ENCODE peak calls at places on chromosomes 6 and 20, in ten cellular contexts. K, F, I, O, Z, B, L, C, A and Q are unnamed samples. For H3K36me3, the result is how much of the 10 kb centered on the place peaks cover.

GRCh38 chr20:9838035-9838377 is 870 bp downstream of the PAK5 start:
- DNase-seq in K (no peak), F (no peak), I (no peak), O (no peak), Z (no peak), B (no peak), L (no peak), C (no peak), A (no peak), Q (no peak)

GRCh38 chr6:166488081-166488685 is 98.3 kb downstream of the RAMACL start:
- DNase-seq in K (no peak), F (peak), I (peak), O (peak), Z (no peak), B (no peak), L (peak), C (peak), A (peak), Q (no peak)

GRCh38 chr6:71289802-71290175 is 1.2 kb downstream of the OGFRL1 start:
- DNase-seq in K (no peak), F (no peak), I (no peak), O (no peak), Z (no peak), B (no peak), L (no peak), C (no peak), A (no peak), Q (no peak)

GRCh38 chr6:1082040-1082935 is 229.6 kb upstream of the FOXQ1 start:
- DNase-seq in K (peak), F (peak), I (no peak), O (no peak), Z (no peak), B (no peak), L (no peak), C (no peak), A (no peak), Q (no peak)

GRCh38 chr6:85403331-85404015 is 46.4 kb upstream of the NT5E start:
- DNase-seq in K (peak), F (no peak), I (no peak), O (no peak), Z (no peak), B (no peak), L (no peak), C (no peak), A (no peak), Q (no peak)

GRCh38 chr6:36204068-36204753 is 7.7 kb downstream of the BRPF3 start:
- DNase-seq in K (no peak), F (peak), I (no peak), O (no peak), Z (no peak), B (no peak), L (no peak), C (no peak), A (peak), Q (no peak)

GRCh38 chr20:64039293-64040160 is 3.5 kb downstream of the C20orf204 start:
- DNase-seq in K (no peak), F (no peak), I (no peak), O (no peak), Z (no peak), B (no peak), L (no peak), C (no peak), A (no peak), Q (no peak)

GRCh38 chr20:2038161-2038560 is 44.3 kb upstream of the PDYN start:
- DNase-seq in K (no peak), F (no peak), I (no peak), O (no peak), Z (peak), B (no peak), L (no peak), C (no peak), A (no peak), Q (no peak)

GRCh38 chr6:30022189-30022588 is 38.9 kb upstream of the POLR1H start:
- DNase-seq in K (no peak), F (no peak), I (no peak), O (no peak), Z (no peak), B (no peak), L (no peak), C (no peak), A (no peak), Q (no peak)

GRCh38 chr20:51985013-51985415 is 182.7 kb upstream of the SALL4 start:
- DNase-seq in K (peak), F (peak), I (no peak), O (no peak), Z (no peak), B (peak), L (no peak), C (no peak), A (no peak), Q (no peak)

GRCh38 chr6:70956451-70957283 is at the start of gene B3GAT2:
- DNase-seq in K (no peak), F (no peak), I (no peak), O (peak), Z (peak), B (no peak), L (peak), C (peak), A (no peak), Q (no peak)

GRCh38 chr6:17429381-17430061 is 36.1 kb downstream of the CAP2 start:
- DNase-seq in K (no peak), F (peak), I (no peak), O (no peak), Z (no peak), B (no peak), L (no peak), C (no peak), A (no peak), Q (no peak)

GRCh38 chr6:166305562-166306117 is 2.6 kb downstream of the PRR18 start:
- DNase-seq in K (no peak), F (peak), I (no peak), O (no peak), Z (no peak), B (no peak), L (no peak), C (no peak), A (no peak), Q (no peak)

GRCh38 chr6:169643521-169643920 is 58.3 kb downstream of the WDR27 start:
- DNase-seq in K (no peak), F (no peak), I (no peak), O (no peak), Z (no peak), B (no peak), L (no peak), C (no peak), A (no peak), Q (no peak)

GRCh38 chr6:113873043-113873667 is 16.0 kb downstream of the MARCKS start:
- DNase-seq in K (no peak), F (peak), I (peak), O (peak), Z (no peak), B (no peak), L (peak), C (peak), A (no peak), Q (no peak)

GRCh38 chr20:62364911-62365736 is 2.0 kb downstream of the LAMA5 start:
- DNase-seq in K (no peak), F (no peak), I (peak), O (peak), Z (no peak), B (no peak), L (peak), C (peak), A (no peak), Q (no peak)

GRCh38 chr6:168735268-168735949 is 294.4 kb downstream of the SMOC2 start:
- DNase-seq in K (no peak), F (no peak), I (no peak), O (no peak), Z (peak), B (no peak), L (no peak), C (no peak), A (no peak), Q (no peak)

GRCh38 chr6:148342146-148343027 is at the start of gene SASH1:
- DNase-seq in K (peak), F (peak), I (peak), O (peak), Z (peak), B (peak), L (peak), C (peak), A (no peak), Q (peak)

GRCh38 chr6:28490191-28490890 is 25.3 kb downstream of the GPX6 start:
- DNase-seq in K (no peak), F (no peak), I (no peak), O (no peak), Z (no peak), B (no peak), L (no peak), C (no peak), A (no peak), Q (no peak)

GRCh38 chr20:61162506-61162905 is 89.6 kb upstream of the CDH4 start:
- DNase-seq in K (no peak), F (no peak), I (no peak), O (no peak), Z (no peak), B (no peak), L (no peak), C (no peak), A (no peak), Q (no peak)

GRCh38 chr6:153001767-153002612 is 519 bp downstream of the MTRF1L start:
- DNase-seq in K (no peak), F (peak), I (no peak), O (no peak), Z (peak), B (no peak), L (no peak), C (no peak), A (no peak), Q (no peak)

GRCh38 chr6:112370946-112371345 is 23.8 kb downstream of the RFPL4B start:
- DNase-seq in K (no peak), F (no peak), I (no peak), O (no peak), Z (no peak), B (no peak), L (no peak), C (no peak), A (no peak), Q (no peak)

GRCh38 chr6:39808934-39809333 is 16.8 kb downstream of the DAAM2 start:
- DNase-seq in K (no peak), F (no peak), I (no peak), O (no peak), Z (no peak), B (no peak), L (no peak), C (no peak), A (no peak), Q (no peak)

GRCh38 chr6:32092760-32093497 is 16.2 kb downstream of the TNXB start:
- DNase-seq in K (no peak), F (no peak), I (no peak), O (no peak), Z (no peak), B (no peak), L (no peak), C (no peak), A (no peak), Q (no peak)

GRCh38 chr20:19594896-19595295 is 163.2 kb upstream of the RIN2 start:
- DNase-seq in K (no peak), F (no peak), I (no peak), O (no peak), Z (no peak), B (no peak), L (no peak), C (no peak), A (no peak), Q (no peak)

GRCh38 chr6:31740397-31741223 is 805 bp downstream of the MSH5 start:
- DNase-seq in K (no peak), F (peak), I (peak), O (no peak), Z (no peak), B (no peak), L (peak), C (no peak), A (no peak), Q (no peak)

GRCh38 chr6:56851104-56851503 is 103.8 kb upstream of the BEND6 start:
- DNase-seq in K (no peak), F (no peak), I (no peak), O (no peak), Z (no peak), B (no peak), L (no peak), C (no peak), A (no peak), Q (no peak)

GRCh38 chr6:40714576-40715500 is 127.7 kb upstream of the LRFN2 start:
- DNase-seq in K (peak), F (peak), I (no peak), O (no peak), Z (no peak), B (no peak), L (no peak), C (no peak), A (no peak), Q (no peak)

GRCh38 chr20:49727473-49727872 is 13.8 kb upstream of the B4GALT5 start:
- DNase-seq in K (no peak), F (no peak), I (no peak), O (no peak), Z (no peak), B (no peak), L (no peak), C (no peak), A (no peak), Q (no peak)

GRCh38 chr20:6299451-6299850 is 176.6 kb upstream of the FERMT1 start:
- DNase-seq in K (peak), F (no peak), I (peak), O (no peak), Z (no peak), B (no peak), L (no peak), C (no peak), A (no peak), Q (no peak)

GRCh38 chr20:2244523-2244922 is 51.3 kb upstream of the TGM3 start:
- DNase-seq in K (no peak), F (no peak), I (no peak), O (no peak), Z (no peak), B (no peak), L (no peak), C (no peak), A (no peak), Q (no peak)

GRCh38 chr6:16109659-16110300 is 19.1 kb upstream of the MYLIP start:
- DNase-seq in K (no peak), F (no peak), I (no peak), O (no peak), Z (no peak), B (no peak), L (no peak), C (no peak), A (no peak), Q (no peak)

GRCh38 chr6:6861346-6861745 is 246.4 kb upstream of the RREB1 start:
- DNase-seq in K (no peak), F (peak), I (no peak), O (no peak), Z (no peak), B (no peak), L (no peak), C (no peak), A (no peak), Q (no peak)

GRCh38 chr6:56819604-56820003 is 135.3 kb upstream of the BEND6 start:
- DNase-seq in K (no peak), F (no peak), I (no peak), O (no peak), Z (no peak), B (no peak), L (no peak), C (no peak), A (no peak), Q (no peak)

GRCh38 chr20:41978246-41978790 is 360.1 kb upstream of the CHD6 start:
- DNase-seq in K (no peak), F (no peak), I (no peak), O (no peak), Z (no peak), B (no peak), L (no peak), C (no peak), A (no peak), Q (no peak)

GRCh38 chr6:135850882-135851281 is 619 bp upstream of the PDE7B start:
- DNase-seq in K (no peak), F (no peak), I (no peak), O (no peak), Z (no peak), B (no peak), L (no peak), C (no peak), A (no peak), Q (no peak)

GRCh38 chr6:135853227-135853626 is 1.7 kb downstream of the PDE7B start:
- DNase-seq in K (no peak), F (peak), I (no peak), O (no peak), Z (no peak), B (no peak), L (no peak), C (no peak), A (peak), Q (no peak)

GRCh38 chr6:135853986-135854385 is 2.5 kb downstream of the PDE7B start:
- DNase-seq in K (no peak), F (no peak), I (no peak), O (no peak), Z (no peak), B (no peak), L (no peak), C (no peak), A (no peak), Q (no peak)

GRCh38 chr6:135852775-135853174 is 1.3 kb downstream of the PDE7B start:
- DNase-seq in K (no peak), F (no peak), I (no peak), O (no peak), Z (no peak), B (no peak), L (no peak), C (no peak), A (no peak), Q (no peak)

GRCh38 chr6:135851442-135852271 is at the start of gene PDE7B:
- DNase-seq in K (peak), F (peak), I (peak), O (peak), Z (peak), B (no peak), L (peak), C (peak), A (peak), Q (no peak)
- H3K27ac ChIP-seq in K (no peak), F (peak), I (peak), O (peak), Z (no peak), B (no peak), L (peak), C (peak), A (peak), Q (no peak)

GRCh38 chr6:140175486-140175885 is 801.0 kb upstream of the CITED2 start:
- DNase-seq in K (peak), F (no peak), I (no peak), O (no peak), Z (no peak), B (no peak), L (no peak), C (no peak), A (no peak), Q (no peak)

GRCh38 chr6:140182819-140183218 is 808.4 kb upstream of the CITED2 start:
- DNase-seq in K (no peak), F (no peak), I (no peak), O (no peak), Z (no peak), B (no peak), L (no peak), C (no peak), A (no peak), Q (no peak)

GRCh38 chr6:140178550-140179334 is 804.3 kb upstream of the CITED2 start:
- DNase-seq in K (peak), F (no peak), I (no peak), O (no peak), Z (no peak), B (no peak), L (no peak), C (no peak), A (no peak), Q (no peak)

GRCh38 chr6:140183881-140184280 is 809.4 kb upstream of the CITED2 start:
- DNase-seq in K (no peak), F (no peak), I (no peak), O (no peak), Z (no peak), B (no peak), L (no peak), C (no peak), A (no peak), Q (no peak)

DNA sequence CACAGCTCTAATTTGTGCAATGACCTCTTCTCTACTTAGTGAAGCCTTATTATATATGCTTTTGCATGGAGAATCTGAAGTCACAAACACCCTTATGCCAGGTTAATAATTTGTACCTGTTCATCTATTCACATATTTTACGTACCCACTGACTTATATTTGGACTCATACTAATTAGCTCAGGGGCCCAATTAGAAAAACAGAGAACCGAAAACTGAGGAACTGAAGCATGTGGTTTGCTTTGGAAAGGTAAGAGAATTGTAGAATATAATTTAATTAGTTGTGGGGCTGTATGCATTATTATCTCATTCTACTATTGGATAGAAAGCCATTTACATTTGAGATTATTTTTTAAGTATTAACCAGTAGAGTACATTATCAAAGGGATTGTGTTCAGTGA is 805.9 kb upstream of the CITED2 start:
- DNase-seq in K (no peak), F (no peak), I (no peak), O (no peak), Z (no peak), B (no peak), L (no peak), C (no peak), A (no peak), Q (no peak)
- H3K36me3 ChIP-seq in K (under half), F (under half), I (under half), O (under half), Z (under half), B (under half), L (under half), C (under half), A (under half), Q (under half)

DNA sequence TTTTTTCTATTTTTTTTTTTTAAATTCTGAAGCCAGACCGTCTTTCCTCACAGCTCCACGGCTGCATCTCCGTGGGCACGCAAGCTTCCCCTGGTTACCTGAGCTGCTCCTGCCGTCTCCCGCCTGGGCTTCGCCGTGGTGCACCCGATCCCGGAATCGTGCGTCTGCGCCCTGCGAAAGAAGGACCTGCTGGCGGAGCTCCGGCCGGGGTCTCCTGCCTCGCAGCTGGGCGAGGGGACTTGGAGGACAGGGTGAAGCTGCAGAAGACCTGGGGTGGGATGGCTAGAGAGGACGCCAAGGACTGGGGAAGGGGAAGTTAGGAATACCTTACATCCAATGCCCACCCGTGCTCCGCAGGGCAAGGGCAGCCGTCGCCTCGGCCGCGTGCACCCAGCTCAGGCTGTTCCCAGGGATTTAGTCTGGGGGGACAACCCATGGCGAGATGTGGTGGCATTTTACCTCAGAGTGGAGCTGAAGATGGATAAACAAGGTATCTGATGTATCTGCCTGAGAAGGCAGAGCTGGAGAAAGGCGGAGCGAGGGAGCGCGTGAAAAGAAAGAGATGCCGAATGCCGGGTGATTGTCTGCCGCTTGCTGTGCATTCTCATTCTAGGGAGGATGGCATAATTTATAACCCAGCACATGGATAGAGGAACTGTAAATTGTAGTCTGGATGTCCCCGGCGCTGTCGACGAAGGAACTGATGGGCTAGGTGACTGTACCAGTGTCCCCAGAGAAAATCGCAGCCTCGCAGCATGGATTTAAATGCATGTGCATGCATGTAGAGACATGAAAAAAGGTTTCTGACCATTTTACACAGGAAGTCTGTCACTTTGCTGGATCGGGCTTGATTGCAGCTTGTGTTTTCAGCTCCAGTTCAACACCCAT is 150.0 kb downstream of the PRL start:
- DNase-seq in K (no peak), F (no peak), I (peak), O (no peak), Z (no peak), B (no peak), L (peak), C (peak), A (peak), Q (no peak)
- H3K27ac ChIP-seq in K (no peak), F (no peak), I (no peak), O (no peak), Z (no peak), B (no peak), L (peak), C (no peak), A (peak), Q (no peak)

DNA sequence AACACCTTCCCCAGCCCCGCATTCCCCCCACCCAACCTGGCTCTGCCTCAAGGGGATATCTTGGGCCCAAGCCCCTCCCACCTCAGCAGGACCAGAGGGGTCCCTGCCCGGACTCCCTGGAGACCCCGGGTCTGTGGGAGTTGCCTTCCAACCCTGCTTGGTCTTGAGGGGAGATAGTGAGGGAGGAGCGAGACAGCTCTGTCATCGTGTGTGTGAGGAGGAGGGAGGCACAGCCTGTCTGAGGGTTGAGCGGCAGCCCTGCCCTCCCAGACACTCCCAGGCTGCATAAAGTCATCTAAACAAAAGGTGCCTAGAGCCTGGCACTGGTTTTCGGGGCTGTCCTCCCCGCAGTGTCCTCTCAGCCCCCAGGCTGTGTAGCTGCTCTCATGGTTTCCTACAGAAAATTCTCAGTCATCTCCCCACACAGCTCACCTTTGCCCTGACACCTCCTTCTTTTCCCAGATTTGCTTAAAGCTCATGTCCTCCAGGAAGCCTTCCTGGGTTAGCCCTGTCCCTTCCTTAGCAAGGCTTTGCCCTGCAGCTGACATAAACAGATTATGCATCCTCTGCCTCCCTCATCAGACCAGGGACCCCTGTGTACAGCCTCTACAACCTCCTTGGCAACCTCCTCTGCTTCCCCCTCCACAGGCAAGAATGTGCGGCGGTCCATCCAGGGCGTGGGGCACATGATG is 40.0 kb downstream of the UQCC2 start:
- DNase-seq in K (no peak), F (no peak), I (no peak), O (no peak), Z (no peak), B (no peak), L (no peak), C (no peak), A (no peak), Q (no peak)
- H3K36me3 ChIP-seq in K (under half), F (under half), I (half or more), O (under half), Z (under half), B (half or more), L (half or more), C (under half), A (half or more), Q (under half)